ENCODE peak calls at places on chromosomes 13 and 19, in ten cellular contexts. One of them, this sample, is unnamed.

GRCh38 chr19:1856698-1857603 is 6.4 kb downstream of the KLF16 start:
- DNase-seq in heart right ventricle: peak; percentile 89
- DNase-seq in cardiac muscle cell: peak; percentile 85
- DNase-seq in tibial nerve: peak; percentile 50
- DNase-seq in adrenal gland: peak; percentile 96
- DNase-seq in pancreas: peak; percentile 81
- DNase-seq in fibroblast of lung: peak; percentile 74
- DNase-seq in CD4-positive, alpha-beta T cell: peak; percentile 25
- DNase-seq in IMR-90: peak; percentile 70
- DNase-seq in psoas muscle: peak; percentile 88
- DNase-seq in this sample: peak; percentile 92

GRCh38 chr13:85543144-85543543 is 256.1 kb downstream of the SLITRK6 start:
- DNase-seq in heart right ventricle: no peak
- DNase-seq in cardiac muscle cell: peak; percentile 47
- DNase-seq in tibial nerve: no peak
- DNase-seq in adrenal gland: no peak
- DNase-seq in pancreas: no peak
- DNase-seq in fibroblast of lung: peak; percentile 11
- DNase-seq in CD4-positive, alpha-beta T cell: no peak
- DNase-seq in IMR-90: no peak
- DNase-seq in psoas muscle: no peak
- DNase-seq in this sample: no peak

GRCh38 chr19:27736225-27736624 is 1476.7 kb downstream of the UQCRFS1 start:
- DNase-seq in heart right ventricle: no peak
- DNase-seq in cardiac muscle cell: no peak
- DNase-seq in tibial nerve: no peak
- DNase-seq in adrenal gland: peak; percentile 25
- DNase-seq in pancreas: no peak
- DNase-seq in fibroblast of lung: no peak
- DNase-seq in CD4-positive, alpha-beta T cell: no peak
- DNase-seq in IMR-90: no peak
- DNase-seq in psoas muscle: no peak
- DNase-seq in this sample: no peak

GRCh38 chr19:50794074-50794777 is 4.0 kb downstream of the ACP4 start:
- DNase-seq in heart right ventricle: no peak
- DNase-seq in cardiac muscle cell: no peak
- DNase-seq in tibial nerve: no peak
- DNase-seq in adrenal gland: no peak
- DNase-seq in pancreas: no peak
- DNase-seq in fibroblast of lung: no peak
- DNase-seq in CD4-positive, alpha-beta T cell: no peak
- DNase-seq in IMR-90: no peak
- DNase-seq in psoas muscle: no peak
- DNase-seq in this sample: no peak

GRCh38 chr19:54431255-54431838 is 16.1 kb downstream of the TTYH1 start:
- DNase-seq in heart right ventricle: no peak
- DNase-seq in cardiac muscle cell: peak; percentile 70
- DNase-seq in tibial nerve: no peak
- DNase-seq in adrenal gland: no peak
- DNase-seq in pancreas: peak; percentile 95
- DNase-seq in fibroblast of lung: peak; percentile 52
- DNase-seq in CD4-positive, alpha-beta T cell: no peak
- DNase-seq in IMR-90: peak; percentile 28
- DNase-seq in psoas muscle: peak; percentile 19
- DNase-seq in this sample: peak; percentile 84

GRCh38 chr19:41205995-41206394 is 13.0 kb downstream of the CYP2S1 start:
- DNase-seq in heart right ventricle: no peak
- DNase-seq in cardiac muscle cell: no peak
- DNase-seq in tibial nerve: no peak
- DNase-seq in adrenal gland: no peak
- DNase-seq in pancreas: no peak
- DNase-seq in fibroblast of lung: no peak
- DNase-seq in CD4-positive, alpha-beta T cell: no peak
- DNase-seq in IMR-90: no peak
- DNase-seq in psoas muscle: no peak
- DNase-seq in this sample: no peak

GRCh38 chr13:39960206-39960605 is 304.7 kb downstream of the COG6 start:
- DNase-seq in heart right ventricle: no peak
- DNase-seq in cardiac muscle cell: no peak
- DNase-seq in tibial nerve: no peak
- DNase-seq in adrenal gland: no peak
- DNase-seq in pancreas: no peak
- DNase-seq in fibroblast of lung: no peak
- DNase-seq in CD4-positive, alpha-beta T cell: no peak
- DNase-seq in IMR-90: no peak
- DNase-seq in psoas muscle: no peak
- DNase-seq in this sample: no peak

GRCh38 chr13:51874651-51875050 is 12.9 kb downstream of the CCDC70 start:
- DNase-seq in heart right ventricle: no peak
- DNase-seq in cardiac muscle cell: no peak
- DNase-seq in tibial nerve: no peak
- DNase-seq in adrenal gland: no peak
- DNase-seq in pancreas: no peak
- DNase-seq in fibroblast of lung: no peak
- DNase-seq in CD4-positive, alpha-beta T cell: no peak
- DNase-seq in IMR-90: no peak
- DNase-seq in psoas muscle: no peak
- DNase-seq in this sample: no peak

GRCh38 chr13:26480246-26480855 is 77.1 kb upstream of the WASF3 start:
- DNase-seq in heart right ventricle: no peak
- DNase-seq in cardiac muscle cell: peak; percentile 18
- DNase-seq in tibial nerve: no peak
- DNase-seq in adrenal gland: no peak
- DNase-seq in pancreas: no peak
- DNase-seq in fibroblast of lung: peak; percentile 59
- DNase-seq in CD4-positive, alpha-beta T cell: no peak
- DNase-seq in IMR-90: peak; percentile 55
- DNase-seq in psoas muscle: no peak
- DNase-seq in this sample: no peak

GRCh38 chr13:33194820-33195692 is 90.5 kb downstream of the STARD13 start:
- DNase-seq in heart right ventricle: peak; percentile 51
- DNase-seq in cardiac muscle cell: peak; percentile 96
- DNase-seq in tibial nerve: peak; percentile 42
- DNase-seq in adrenal gland: no peak
- DNase-seq in pancreas: peak; percentile 44
- DNase-seq in fibroblast of lung: peak; percentile 94
- DNase-seq in CD4-positive, alpha-beta T cell: no peak
- DNase-seq in IMR-90: peak; percentile 96
- DNase-seq in psoas muscle: no peak
- DNase-seq in this sample: no peak

GRCh38 chr19:38841787-38842438 is 7.9 kb downstream of the HNRNPL start:
- DNase-seq in heart right ventricle: no peak
- DNase-seq in cardiac muscle cell: no peak
- DNase-seq in tibial nerve: no peak
- DNase-seq in adrenal gland: no peak
- DNase-seq in pancreas: no peak
- DNase-seq in fibroblast of lung: no peak
- DNase-seq in CD4-positive, alpha-beta T cell: peak; percentile 47
- DNase-seq in IMR-90: no peak
- DNase-seq in psoas muscle: peak; percentile 38
- DNase-seq in this sample: no peak

GRCh38 chr19:7257148-7258041 is 36.8 kb downstream of the INSR start:
- DNase-seq in heart right ventricle: peak; percentile 24
- DNase-seq in cardiac muscle cell: peak; percentile 72
- DNase-seq in tibial nerve: no peak
- DNase-seq in adrenal gland: peak; percentile 97
- DNase-seq in pancreas: peak; percentile 89
- DNase-seq in fibroblast of lung: peak; percentile 85
- DNase-seq in CD4-positive, alpha-beta T cell: no peak
- DNase-seq in IMR-90: peak; percentile 67
- DNase-seq in psoas muscle: no peak
- DNase-seq in this sample: no peak

GRCh38 chr19:4114181-4114580 is 9.7 kb downstream of the MAP2K2 start:
- DNase-seq in heart right ventricle: no peak
- DNase-seq in cardiac muscle cell: no peak
- DNase-seq in tibial nerve: no peak
- DNase-seq in adrenal gland: peak; percentile 79
- DNase-seq in pancreas: no peak
- DNase-seq in fibroblast of lung: no peak
- DNase-seq in CD4-positive, alpha-beta T cell: no peak
- DNase-seq in IMR-90: no peak
- DNase-seq in psoas muscle: no peak
- DNase-seq in this sample: no peak

GRCh38 chr19:17331254-17331558 is 3.4 kb downstream of the ANO8 start:
- DNase-seq in heart right ventricle: no peak
- DNase-seq in cardiac muscle cell: no peak
- DNase-seq in tibial nerve: no peak
- DNase-seq in adrenal gland: no peak
- DNase-seq in pancreas: no peak
- DNase-seq in fibroblast of lung: no peak
- DNase-seq in CD4-positive, alpha-beta T cell: no peak
- DNase-seq in IMR-90: no peak
- DNase-seq in psoas muscle: no peak
- DNase-seq in this sample: no peak
- H3K27ac ChIP-seq in heart right ventricle: no peak overlapping the region
- H3K27ac ChIP-seq in cardiac muscle cell: no peak overlapping the region
- H3K27ac ChIP-seq in tibial nerve: no peak overlapping the region
- H3K27ac ChIP-seq in adrenal gland: no peak overlapping the region
- H3K27ac ChIP-seq in pancreas: no peak overlapping the region
- H3K27ac ChIP-seq in fibroblast of lung: no peak overlapping the region
- H3K27ac ChIP-seq in CD4-positive, alpha-beta T cell: no peak overlapping the region
- H3K27ac ChIP-seq in IMR-90: no peak overlapping the region
- H3K27ac ChIP-seq in psoas muscle: no peak overlapping the region
- H3K27ac ChIP-seq in this sample: no peak overlapping the region

DNA sequence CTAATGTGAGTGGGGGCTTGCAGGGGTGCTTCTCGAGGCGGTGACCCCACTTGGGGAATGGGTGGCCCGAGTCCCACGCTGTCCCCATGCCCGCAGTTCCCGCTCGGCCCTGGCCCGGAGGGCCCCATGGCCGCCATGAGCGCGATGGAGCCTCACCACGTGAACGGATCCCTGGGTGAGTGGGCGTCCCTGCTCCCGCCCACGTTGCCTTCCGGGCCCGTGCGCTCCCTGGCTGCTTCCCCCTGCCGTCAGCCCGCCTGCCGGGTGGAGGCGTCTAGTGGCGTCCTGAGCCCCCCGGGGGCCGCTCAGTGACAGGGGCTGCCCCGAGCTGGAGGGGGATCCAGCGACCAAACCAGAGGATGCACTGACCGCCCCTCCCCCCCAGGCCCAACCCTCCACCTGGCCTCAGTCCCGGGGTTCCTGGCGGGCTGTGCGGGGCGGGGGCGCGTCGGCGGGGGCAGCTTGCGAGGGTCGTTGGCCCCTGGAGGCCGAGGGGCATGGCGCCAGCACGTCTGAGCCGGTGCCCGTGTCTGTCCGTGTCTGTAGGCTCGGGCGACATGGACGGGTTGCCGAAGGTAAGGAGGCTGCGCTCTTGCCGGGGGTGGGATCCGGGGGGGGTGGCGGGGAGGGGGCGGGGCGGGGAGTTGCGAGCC is 4.8 kb downstream of the ISYNA1 start:
- DNase-seq in heart right ventricle: no peak
- DNase-seq in cardiac muscle cell: peak; percentile 62
- DNase-seq in tibial nerve: no peak
- DNase-seq in adrenal gland: peak; percentile 80
- DNase-seq in pancreas: peak; percentile 69
- DNase-seq in fibroblast of lung: no peak
- DNase-seq in CD4-positive, alpha-beta T cell: peak; percentile 40
- DNase-seq in IMR-90: no peak
- DNase-seq in psoas muscle: peak; percentile 65
- DNase-seq in this sample: no peak
- TF ChIP-seq CTCF in heart right ventricle: no peak
- TF ChIP-seq CTCF in cardiac muscle cell: no peak
- TF ChIP-seq CTCF in tibial nerve: no peak
- TF ChIP-seq CTCF in adrenal gland: no peak
- TF ChIP-seq CTCF in pancreas: no peak
- TF ChIP-seq CTCF in fibroblast of lung: no peak
- TF ChIP-seq CTCF in CD4-positive, alpha-beta T cell: no peak
- TF ChIP-seq CTCF in IMR-90: no peak
- TF ChIP-seq CTCF in psoas muscle: no peak
- TF ChIP-seq CTCF in this sample: no peak

GRCh38 chr13:98519976-98520375 is 56.9 kb downstream of the STK24 start:
- DNase-seq in heart right ventricle: no peak
- DNase-seq in cardiac muscle cell: no peak
- DNase-seq in tibial nerve: no peak
- DNase-seq in adrenal gland: no peak
- DNase-seq in pancreas: no peak
- DNase-seq in fibroblast of lung: no peak
- DNase-seq in CD4-positive, alpha-beta T cell: no peak
- DNase-seq in IMR-90: no peak
- DNase-seq in psoas muscle: no peak
- DNase-seq in this sample: no peak
- H3K27ac ChIP-seq in heart right ventricle: no peak overlapping the region
- H3K27ac ChIP-seq in cardiac muscle cell: peak overlapping the region; percentile 73
- H3K27ac ChIP-seq in tibial nerve: no peak overlapping the region
- H3K27ac ChIP-seq in adrenal gland: no peak overlapping the region
- H3K27ac ChIP-seq in pancreas: peak overlapping the region; percentile 59
- H3K27ac ChIP-seq in fibroblast of lung: no peak overlapping the region
- H3K27ac ChIP-seq in CD4-positive, alpha-beta T cell: peak overlapping the region; percentile 39
- H3K27ac ChIP-seq in IMR-90: no peak overlapping the region
- H3K27ac ChIP-seq in psoas muscle: no peak overlapping the region
- H3K27ac ChIP-seq in this sample: no peak overlapping the region

DNA sequence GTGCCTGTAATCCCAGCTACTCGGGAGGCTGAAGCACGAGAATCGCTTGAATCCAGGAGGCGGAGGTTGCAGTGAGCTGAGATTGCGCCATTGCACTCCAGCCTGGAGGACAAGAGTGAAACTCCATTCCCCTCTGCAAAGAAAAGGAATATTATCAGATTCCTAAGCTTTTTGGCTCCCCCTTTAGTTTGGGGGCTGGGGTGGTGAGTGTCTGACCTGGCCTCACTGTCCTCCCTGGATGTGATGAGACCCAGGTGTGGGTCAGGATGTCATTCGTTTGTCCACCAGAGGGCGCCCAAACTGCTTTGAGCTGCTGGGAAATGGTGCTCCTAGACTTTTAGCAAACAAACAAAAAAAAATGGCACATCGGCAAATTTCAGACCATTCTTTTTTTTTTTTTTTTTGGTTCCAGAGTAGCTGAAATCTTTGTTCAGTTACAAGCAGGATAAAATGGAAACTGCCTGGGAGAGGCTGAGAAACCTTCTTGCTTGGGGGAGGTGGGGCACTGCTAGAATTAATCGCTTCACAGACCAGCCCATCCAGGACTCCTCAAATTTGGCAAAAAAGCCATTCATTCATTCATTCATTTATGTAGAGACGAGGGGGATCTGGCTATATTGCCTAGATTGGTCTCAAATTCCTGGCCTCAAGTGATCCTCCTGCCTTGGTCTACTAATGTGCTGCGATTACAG is 29.4 kb downstream of the SPC24 start:
- DNase-seq in heart right ventricle: peak; percentile 76
- DNase-seq in cardiac muscle cell: peak; percentile 83
- DNase-seq in tibial nerve: peak; percentile 89
- DNase-seq in adrenal gland: peak; percentile 95
- DNase-seq in pancreas: peak; percentile 84
- DNase-seq in fibroblast of lung: peak; percentile 46
- DNase-seq in CD4-positive, alpha-beta T cell: peak; percentile 70
- DNase-seq in IMR-90: peak; percentile 64
- DNase-seq in psoas muscle: peak; percentile 85
- DNase-seq in this sample: peak; percentile 86
- TF ChIP-seq CTCF in heart right ventricle: peak; percentile 85
- TF ChIP-seq CTCF in cardiac muscle cell: peak; percentile 70
- TF ChIP-seq CTCF in tibial nerve: peak; percentile 82
- TF ChIP-seq CTCF in adrenal gland: peak; percentile 83
- TF ChIP-seq CTCF in pancreas: peak; percentile 77
- TF ChIP-seq CTCF in fibroblast of lung: peak; percentile 78
- TF ChIP-seq CTCF in CD4-positive, alpha-beta T cell: peak; percentile 82
- TF ChIP-seq CTCF in IMR-90: peak; percentile 69
- TF ChIP-seq CTCF in psoas muscle: peak; percentile 67
- TF ChIP-seq CTCF in this sample: peak; percentile 82

GRCh38 chr19:590396-590745 is 690 bp downstream of the HCN2 start:
- DNase-seq in heart right ventricle: no peak
- DNase-seq in cardiac muscle cell: peak; percentile 56
- DNase-seq in tibial nerve: no peak
- DNase-seq in adrenal gland: no peak
- DNase-seq in pancreas: no peak
- DNase-seq in fibroblast of lung: peak; percentile 45
- DNase-seq in CD4-positive, alpha-beta T cell: no peak
- DNase-seq in IMR-90: peak; percentile 30
- DNase-seq in psoas muscle: no peak
- DNase-seq in this sample: no peak
- H3K27ac ChIP-seq in heart right ventricle: no peak overlapping the region
- H3K27ac ChIP-seq in cardiac muscle cell: no peak overlapping the region
- H3K27ac ChIP-seq in tibial nerve: no peak overlapping the region
- H3K27ac ChIP-seq in adrenal gland: no peak overlapping the region
- H3K27ac ChIP-seq in pancreas: no peak overlapping the region
- H3K27ac ChIP-seq in fibroblast of lung: no peak overlapping the region
- H3K27ac ChIP-seq in CD4-positive, alpha-beta T cell: no peak overlapping the region
- H3K27ac ChIP-seq in IMR-90: no peak overlapping the region
- H3K27ac ChIP-seq in psoas muscle: no peak overlapping the region
- H3K27ac ChIP-seq in this sample: no peak overlapping the region